ENCODE peak calls at places on chromosomes 2 and 18, in four cellular contexts. O is mesendoderm, D is IMR-90, X is H1. J is an unnamed sample.

GRCh38 chr2:200747668-200748618 is 63.8 kb upstream of the BZW1 start:
- DNase-seq in O (no peak), D (peak), X (no peak), J (no peak)

GRCh38 chr2:109558076-109558882 is 55.5 kb downstream of the SEPTIN10 start:
- DNase-seq in O (peak), D (peak), X (no peak), J (no peak)

GRCh38 chr18:63986885-63987284 is 17.0 kb downstream of the SERPINB8 start:
- DNase-seq in O (no peak), D (no peak), X (no peak), J (no peak)

GRCh38 chr2:227125506-227125905 is 38.5 kb downstream of the COL4A4 start:
- DNase-seq in O (peak), D (no peak), X (peak), J (peak)

GRCh38 chr2:227871375-227871788 is at the start of gene DAW1:
- DNase-seq in O (peak), D (peak), X (peak), J (peak)

GRCh38 chr2:46695283-46695682 is 215.9 kb downstream of the TMEM247 start:
- DNase-seq in O (no peak), D (no peak), X (no peak), J (no peak)

GRCh38 chr2:143171817-143172216 is 42.6 kb downstream of the ARHGAP15 start:
- DNase-seq in O (peak), D (peak), X (no peak), J (no peak)

GRCh38 chr2:57936216-57936615 is 110.4 kb upstream of the VRK2 start:
- DNase-seq in O (no peak), D (peak), X (no peak), J (no peak)

GRCh38 chr2:155256803-155257202 is 558.3 kb downstream of the KCNJ3 start:
- DNase-seq in O (peak), D (no peak), X (peak), J (peak)

GRCh38 chr18:55650363-55650870 is 62.4 kb upstream of the TCF4 start:
- DNase-seq in O (no peak), D (peak), X (no peak), J (no peak)

GRCh38 chr2:54574107-54574859 is 118.2 kb downstream of the SPTBN1 start:
- DNase-seq in O (no peak), D (peak), X (no peak), J (no peak)

GRCh38 chr2:12005886-12006681 is 259.7 kb downstream of the LPIN1 start:
- DNase-seq in O (peak), D (no peak), X (no peak), J (no peak)

GRCh38 chr2:133791191-133791590 is 222.9 kb upstream of the NCKAP5 start:
- DNase-seq in O (peak), D (peak), X (no peak), J (no peak)

GRCh38 chr2:4404363-4404762 is 701.0 kb downstream of the DCDC2C start:
- DNase-seq in O (no peak), D (no peak), X (no peak), J (no peak)

GRCh38 chr2:29487967-29488550 is 372.8 kb downstream of the CLIP4 start:
- DNase-seq in O (no peak), D (peak), X (no peak), J (no peak)

GRCh38 chr2:228083131-228083530 is 98.4 kb downstream of the SPHKAP start:
- DNase-seq in O (no peak), D (no peak), X (no peak), J (no peak)

GRCh38 chr2:120669121-120669952 is 66.3 kb upstream of the GLI2 start:
- DNase-seq in O (peak), D (peak), X (peak), J (peak)

GRCh38 chr2:45699032-45699658 is 47.7 kb downstream of the PRKCE start:
- DNase-seq in O (no peak), D (peak), X (no peak), J (no peak)

GRCh38 chr2:234690569-234691225 is 193.8 kb upstream of the ARL4C start:
- DNase-seq in O (no peak), D (peak), X (peak), J (no peak)

GRCh38 chr2:234595829-234596228 is 98.9 kb upstream of the ARL4C start:
- DNase-seq in O (no peak), D (peak), X (no peak), J (no peak)

GRCh38 chr2:204544961-204545860 is at the start of gene PARD3B:
- DNase-seq in O (peak), D (peak), X (peak), J (peak)

GRCh38 chr2:240324312-240325005 is 111.0 kb upstream of the GPC1 start:
- DNase-seq in O (no peak), D (no peak), X (no peak), J (no peak)

GRCh38 chr2:230924470-230925341 is at the start of gene GPR55:
- DNase-seq in O (peak), D (no peak), X (peak), J (peak)

GRCh38 chr2:70304501-70304900 is 2.6 kb upstream of the FAM136A start:
- DNase-seq in O (peak), D (no peak), X (no peak), J (no peak)

DNA sequence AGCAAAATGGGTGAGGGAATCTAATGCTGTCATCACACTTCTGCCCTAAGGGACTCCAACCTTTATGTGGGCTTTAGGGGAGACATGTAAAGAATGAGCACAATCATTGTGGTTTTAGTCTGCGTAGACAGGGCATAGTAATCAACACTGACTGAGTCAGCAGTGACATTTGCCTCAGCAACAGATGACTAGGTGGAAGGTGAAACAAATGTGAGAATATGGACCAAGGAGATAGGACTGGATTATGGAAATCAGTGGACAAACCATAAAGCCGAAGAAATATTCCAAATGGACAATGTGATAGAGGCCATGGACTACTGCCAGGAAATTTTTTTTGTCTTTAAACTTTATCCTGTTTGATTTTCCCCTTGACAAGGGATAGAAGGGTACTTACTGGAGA is 83.9 kb downstream of the PDK1 start:
- DNase-seq in O (no peak), D (peak), X (no peak), J (no peak)
- H4K5ac ChIP-seq in O (no peak), D (peak), X (no peak), J (no peak)

GRCh38 chr2:66568650-66569300 is 133.8 kb downstream of the MEIS1 start:
- DNase-seq in O (no peak), D (no peak), X (no peak), J (no peak)

GRCh38 chr2:66570471-66570870 is 135.5 kb downstream of the MEIS1 start:
- DNase-seq in O (no peak), D (no peak), X (no peak), J (no peak)

GRCh38 chr2:66571873-66572272 is 136.9 kb downstream of the MEIS1 start:
- DNase-seq in O (peak), D (peak), X (no peak), J (no peak)

GRCh38 chr2:66569321-66569851 is 134.5 kb downstream of the MEIS1 start:
- DNase-seq in O (peak), D (peak), X (no peak), J (no peak)

DNA sequence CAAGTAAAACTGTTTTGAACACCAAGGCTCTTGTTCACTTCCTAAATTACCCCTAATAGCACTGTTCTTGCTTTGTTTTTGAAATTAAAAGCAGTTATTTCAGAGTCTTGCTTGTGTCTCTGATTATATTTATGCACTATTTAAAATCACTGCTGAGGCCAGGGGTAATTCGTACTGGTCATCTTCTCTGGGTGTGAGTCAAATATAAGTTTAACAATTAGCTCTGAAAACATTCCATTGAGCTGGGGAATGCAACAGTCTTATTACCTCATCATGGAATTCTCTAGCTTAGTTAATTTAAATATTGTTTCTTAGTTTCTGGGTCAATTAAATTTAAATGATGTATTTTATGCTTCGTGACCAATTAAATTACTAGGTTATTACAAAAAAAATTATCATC is 135.0 kb downstream of the MEIS1 start:
- DNase-seq in O (peak), D (no peak), X (no peak), J (no peak)
- H4K5ac ChIP-seq in O (no peak), D (no peak), X (no peak), J (no peak)

GRCh38 chr2:239160226-239161143 is 240.3 kb downstream of the HDAC4 start:
- DNase-seq in O (no peak), D (peak), X (no peak), J (peak)
- H4K5ac ChIP-seq in O (no peak), D (no peak), X (no peak), J (no peak)

DNA sequence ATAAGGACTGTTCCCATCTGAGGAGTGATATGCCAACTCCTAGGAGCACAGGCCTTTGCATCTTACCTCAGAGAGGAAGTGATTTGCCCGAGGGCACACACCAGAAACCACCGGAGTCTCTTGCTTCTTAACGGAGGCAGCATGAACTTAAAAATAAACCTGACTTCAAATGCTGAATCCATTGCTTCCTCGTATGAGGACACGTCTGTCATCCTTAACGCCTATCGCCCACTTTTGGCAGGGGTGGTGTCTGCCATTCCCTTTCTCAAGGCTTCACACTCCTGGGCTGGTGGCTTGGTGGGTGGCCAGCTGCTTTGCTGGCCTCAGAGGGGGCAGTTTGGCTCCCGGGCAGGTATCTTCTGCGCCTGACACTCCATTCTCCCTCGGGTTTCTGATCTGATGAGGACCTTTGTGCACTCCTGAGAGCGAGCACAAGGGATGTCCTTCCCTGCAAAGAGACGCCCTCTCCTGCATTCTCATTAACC is 1.1 kb upstream of the PREB start:
- DNase-seq in O (no peak), D (no peak), X (no peak), J (no peak)
- H4K5ac ChIP-seq in O (no peak), D (no peak), X (no peak), J (no peak)

DNA sequence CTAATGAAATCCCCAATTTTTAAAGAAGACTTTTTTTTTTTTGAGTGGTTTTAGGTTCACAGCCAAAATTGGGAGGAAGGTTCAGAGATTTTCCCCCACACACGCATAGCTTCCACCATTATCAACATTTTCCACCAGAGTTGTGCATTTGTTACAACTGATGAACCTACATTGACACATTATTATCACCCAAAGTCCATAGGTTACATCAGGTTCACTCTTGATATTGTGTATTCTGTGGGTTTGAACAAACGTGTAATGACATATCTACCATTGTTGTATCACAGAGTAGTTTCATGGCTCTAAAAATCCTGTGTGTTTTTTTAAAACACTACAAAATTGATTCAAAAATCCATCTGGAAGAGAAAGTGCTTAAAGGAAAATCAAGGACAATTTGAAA is 101.8 kb downstream of the TANC1 start:
- DNase-seq in O (no peak), D (no peak), X (no peak), J (no peak)
- H4K5ac ChIP-seq in O (no peak), D (peak), X (no peak), J (no peak)

GRCh38 chr2:173656086-173656485 is 301.4 kb downstream of the CDCA7 start:
- DNase-seq in O (no peak), D (no peak), X (no peak), J (no peak)

GRCh38 chr2:173659522-173659921 is 304.9 kb downstream of the CDCA7 start:
- DNase-seq in O (no peak), D (no peak), X (no peak), J (no peak)

GRCh38 chr2:173654896-173655265 is 300.2 kb downstream of the CDCA7 start:
- DNase-seq in O (no peak), D (no peak), X (no peak), J (no peak)

GRCh38 chr2:173658946-173659371 is 304.3 kb downstream of the CDCA7 start:
- DNase-seq in O (no peak), D (peak), X (no peak), J (no peak)

DNA sequence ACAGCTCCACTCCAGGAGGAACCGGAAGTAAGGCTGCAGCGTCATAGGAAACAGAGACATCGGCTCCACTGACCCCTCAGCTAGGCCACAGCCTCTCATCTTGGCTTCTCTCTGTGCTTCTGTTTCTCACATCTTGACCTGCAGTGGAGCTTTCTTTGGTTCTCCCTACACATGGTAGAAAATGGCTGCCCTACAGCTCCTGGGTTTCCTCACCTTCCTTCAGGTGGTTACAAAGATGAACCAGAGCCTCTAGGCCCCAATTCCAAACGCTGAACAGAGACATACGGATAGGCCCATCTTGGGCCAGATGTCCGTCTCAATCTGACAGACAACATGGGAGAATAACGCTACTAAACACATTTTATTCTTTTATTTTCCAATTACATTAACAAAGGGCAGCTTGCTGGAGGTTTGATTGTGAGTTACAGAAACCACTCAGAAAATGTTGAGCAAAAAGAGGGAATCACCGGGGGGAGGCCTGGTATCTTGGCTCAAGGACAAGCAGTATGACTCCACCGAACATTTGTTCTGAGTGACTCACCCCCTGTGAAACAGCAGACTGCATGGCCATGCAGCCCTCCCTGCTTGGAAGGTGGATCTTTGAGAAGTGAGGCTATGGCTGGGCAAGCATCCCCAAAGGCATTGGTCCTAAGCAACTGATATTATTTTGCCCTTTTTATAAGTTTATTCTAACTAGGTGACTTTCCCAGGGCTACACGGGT is 303.5 kb downstream of the CDCA7 start:
- DNase-seq in O (peak), D (peak), X (no peak), J (no peak)
- H4K5ac ChIP-seq in O (no peak), D (peak), X (no peak), J (no peak)

J was measured in H9.